ENCODE peak calls at places on chromosomes 3 and 15, in four cellular contexts. I is MM.1S, Y is AG09309, O is fibroblast of pulmonary artery. T is an unnamed sample.

GRCh38 chr15:89163271-89164055 is 57.9 kb downstream of the RLBP1 start:
- DNase-seq in I (no peak), Y (no peak), O (no peak), T (no peak)

GRCh38 chr15:74193305-74193718 is 9.3 kb downstream of the STRA6 start:
- DNase-seq in I (no peak), Y (peak; percentile 87), O (peak; percentile 81), T (peak; percentile 61)

GRCh38 chr3:123405936-123406510 is 42.9 kb downstream of the ADCY5 start:
- DNase-seq in I (no peak), Y (no peak), O (no peak), T (no peak)

GRCh38 chr3:44648564-44649229 is at the start of gene ZNF35:
- DNase-seq in I (peak; percentile 88), Y (peak; percentile 70), O (peak; percentile 92), T (peak; percentile 93)

GRCh38 chr3:100957407-100958100 is 35.7 kb downstream of the ABI3BP start:
- DNase-seq in I (no peak), Y (peak; percentile 54), O (peak; percentile 35), T (no peak)

GRCh38 chr3:181700168-181701087 is 11.3 kb upstream of the SOX2 start:
- DNase-seq in I (peak; percentile 90), Y (peak; percentile 11), O (peak; percentile 85), T (peak; percentile 76)

GRCh38 chr3:187263270-187263669 is 28.3 kb downstream of the MASP1 start:
- DNase-seq in I (no peak), Y (no peak), O (peak; percentile 18), T (no peak)

GRCh38 chr3:71310595-71311319 is 272.8 kb downstream of the FOXP1 start:
- DNase-seq in I (no peak), Y (peak; percentile 44), O (peak; percentile 39), T (no peak)

GRCh38 chr3:12689997-12690711 is 26.2 kb upstream of the RAF1 start:
- DNase-seq in I (no peak), Y (no peak), O (no peak), T (no peak)

GRCh38 chr3:60190073-60190472 is 1061.2 kb downstream of the FHIT start:
- DNase-seq in I (no peak), Y (no peak), O (no peak), T (no peak)

GRCh38 chr3:186247821-186248814 is 113.9 kb downstream of the DGKG start:
- DNase-seq in I (no peak), Y (no peak), O (no peak), T (peak; percentile 20)

GRCh38 chr3:64138046-64138445 is 87.2 kb downstream of the PRICKLE2 start:
- DNase-seq in I (no peak), Y (no peak), O (no peak), T (no peak)

GRCh38 chr3:32280262-32280910 is 41.9 kb downstream of the CMTM8 start:
- DNase-seq in I (no peak), Y (no peak), O (no peak), T (no peak)

GRCh38 chr3:98021821-98022220 is 13.3 kb downstream of the GABRR3 start:
- DNase-seq in I (peak; percentile 34), Y (no peak), O (peak; percentile 52), T (no peak)

GRCh38 chr3:185586644-185586964 is 509 bp downstream of the SENP2 start:
- DNase-seq in I (no peak), Y (no peak), O (no peak), T (no peak)

GRCh38 chr3:13482106-13482690 is 2.1 kb downstream of the HDAC11 start:
- DNase-seq in I (no peak), Y (no peak), O (no peak), T (no peak)

GRCh38 chr3:44529927-44530326 is 25.1 kb upstream of the ZKSCAN7 start:
- DNase-seq in I (peak; percentile 18), Y (no peak), O (peak; percentile 27), T (peak; percentile 38)

GRCh38 chr3:17032407-17033034 is 147.8 kb downstream of the PLCL2 start:
- DNase-seq in I (no peak), Y (no peak), O (peak; percentile 63), T (peak; percentile 32)

GRCh38 chr3:168116279-168116678 is 20.6 kb upstream of the GOLIM4 start:
- DNase-seq in I (no peak), Y (no peak), O (peak; percentile 60), T (no peak)

GRCh38 chr3:185733980-185734724 is 90.7 kb downstream of the IGF2BP2 start:
- DNase-seq in I (peak; percentile 50), Y (peak; percentile 51), O (peak; percentile 91), T (peak; percentile 79)

GRCh38 chr3:29889230-29889629 is 608.4 kb downstream of the RBMS3 start:
- DNase-seq in I (no peak), Y (no peak), O (peak; percentile 13), T (no peak)

GRCh38 chr15:57356636-57357035 is 19.7 kb upstream of the CGNL1 start:
- DNase-seq in I (no peak), Y (peak; percentile 13), O (peak; percentile 60), T (no peak)

GRCh38 chr15:77871838-77872371 is 205.6 kb downstream of the TBC1D2B start:
- DNase-seq in I (no peak), Y (no peak), O (no peak), T (no peak)

GRCh38 chr15:43206054-43206453 is 14.8 kb downstream of the EPB42 start:
- DNase-seq in I (no peak), Y (no peak), O (no peak), T (no peak)

GRCh38 chr3:56303508-56303907 is 164.8 kb downstream of the ERC2 start:
- DNase-seq in I (peak; percentile 31), Y (no peak), O (peak; percentile 91), T (peak; percentile 79)

GRCh38 chr15:83746231-83746630 is 92.3 kb downstream of the ADAMTSL3 start:
- DNase-seq in I (no peak), Y (no peak), O (no peak), T (no peak)

GRCh38 chr3:141227752-141228151 is 3.9 kb upstream of the PXYLP1 start:
- DNase-seq in I (no peak), Y (peak; percentile 35), O (peak; percentile 44), T (no peak)

GRCh38 chr3:183489455-183490210 is 61.2 kb upstream of the MCF2L2 start:
- DNase-seq in I (no peak), Y (no peak), O (peak; percentile 30), T (no peak)

GRCh38 chr3:17129550-17129949 is 244.8 kb downstream of the PLCL2 start:
- DNase-seq in I (no peak), Y (no peak), O (no peak), T (no peak)

GRCh38 chr3:151345854-151346253 is 16.5 kb upstream of the P2RY13 start:
- DNase-seq in I (no peak), Y (peak; percentile 34), O (peak; percentile 62), T (no peak)

GRCh38 chr15:52653451-52653964 is 25.7 kb downstream of the ATOSA start:
- DNase-seq in I (no peak), Y (peak; percentile 43), O (peak; percentile 90), T (no peak)

GRCh38 chr3:149657458-149657795 is 398 bp downstream of the WWTR1 start:
- DNase-seq in I (no peak), Y (no peak), O (peak; percentile 80), T (no peak)

GRCh38 chr3:12758025-12758830 is 831 bp downstream of the TMEM40 start:
- DNase-seq in I (peak; percentile 19), Y (peak; percentile 27), O (peak; percentile 77), T (peak; percentile 52)

GRCh38 chr3:39668420-39668819 is 141.0 kb upstream of the MYRIP start:
- DNase-seq in I (peak; percentile 58), Y (peak; percentile 21), O (peak; percentile 74), T (peak; percentile 62)

GRCh38 chr3:16801698-16802097 is 83.1 kb upstream of the PLCL2 start:
- DNase-seq in I (peak; percentile 44), Y (peak; percentile 21), O (peak; percentile 33), T (peak; percentile 24)

GRCh38 chr15:92418864-92419263 is 25.2 kb downstream of the ST8SIA2 start:
- DNase-seq in I (no peak), Y (no peak), O (no peak), T (no peak)

GRCh38 chr3:194045289-194045688 is 90.7 kb upstream of the HES1 start:
- DNase-seq in I (peak; percentile 47), Y (no peak), O (no peak), T (peak; percentile 71)

DNA sequence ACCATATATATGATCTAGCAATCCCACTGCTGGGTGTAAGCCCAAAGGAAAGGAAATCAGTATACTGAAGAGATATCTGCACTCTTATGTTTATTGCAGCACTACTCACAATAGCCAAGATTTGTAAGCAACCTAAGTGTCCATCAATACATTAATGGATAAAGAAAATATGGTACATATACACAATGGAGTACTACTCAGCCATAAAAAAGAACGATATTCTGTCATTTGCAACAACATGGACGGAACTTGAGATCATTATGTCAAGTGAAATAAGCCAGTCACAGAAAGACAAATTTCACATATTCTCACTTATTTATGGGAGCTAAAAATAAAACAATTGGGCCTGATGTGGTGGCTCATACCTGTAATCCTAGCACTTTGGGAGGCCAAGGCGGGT is 21.9 kb upstream of the ARNT2 start:
- DNase-seq in I (no peak), Y (no peak), O (no peak), T (no peak)
- H3K4me3 ChIP-seq in I (no peak overlapping the region), Y (no peak overlapping the region), O (no peak overlapping the region), T (no peak overlapping the region)

GRCh38 chr15:97995881-97996603 is 35.5 kb downstream of the ARRDC4 start:
- DNase-seq in I (peak; percentile 43), Y (no peak), O (no peak), T (peak; percentile 45)
- TF ChIP-seq CTCF in I (peak; percentile 40), Y (no peak), O (no peak), T (peak; percentile 28)

GRCh38 chr15:69415381-69415780 is 1.2 kb downstream of the KIF23 start:
- DNase-seq in I (no peak), Y (no peak), O (peak; percentile 50), T (no peak)
- H3K4me3 ChIP-seq in I (peak overlapping the region; percentile 91), Y (peak overlapping the region; percentile 29), O (peak overlapping the region; percentile 75), T (peak overlapping the region; percentile 71)

GRCh38 chr3:197394464-197395321 is 96.3 kb upstream of the DLG1 start:
- DNase-seq in I (peak; percentile 2), Y (peak; percentile 100), O (peak; percentile 98), T (peak; percentile 96)
- TF ChIP-seq CTCF in I (no peak), Y (no peak), O (no peak), T (no peak)

DNA sequence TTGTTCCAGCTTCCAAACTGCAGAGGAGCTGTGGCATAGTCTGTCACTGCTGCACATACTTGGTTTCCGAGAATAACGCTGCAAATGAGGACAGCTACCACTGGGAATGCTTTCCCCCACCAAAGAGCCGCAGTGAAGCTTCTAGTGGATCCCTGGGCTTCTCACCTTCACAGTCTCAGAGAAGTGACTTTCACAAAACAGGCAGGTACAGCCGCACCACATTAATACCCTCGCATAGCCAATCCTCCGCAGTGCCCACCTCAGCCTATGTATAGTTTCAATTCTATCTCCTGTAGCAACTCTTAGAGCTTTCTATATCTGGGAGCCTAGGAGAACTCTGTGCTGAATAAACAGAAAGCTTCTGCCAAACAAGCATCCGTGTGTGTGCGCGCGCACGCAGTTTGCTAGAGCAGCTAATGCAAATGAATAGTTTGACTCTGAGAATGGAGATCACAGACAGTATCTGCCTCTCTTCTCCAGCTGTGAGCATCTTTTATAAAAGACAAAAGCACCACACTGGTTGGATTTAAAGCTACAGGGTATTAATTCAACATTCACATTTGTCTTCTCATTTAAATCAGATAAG is 81.9 kb upstream of the PLXND1 start:
- DNase-seq in I (no peak), Y (no peak), O (peak; percentile 71), T (no peak)
- H3K4me3 ChIP-seq in I (no peak overlapping the region), Y (peak overlapping the region; percentile 5), O (peak overlapping the region; percentile 49), T (no peak overlapping the region)

GRCh38 chr3:129314757-129315385 is 36.2 kb downstream of the HMCES start:
- DNase-seq in I (peak; percentile 91), Y (peak; percentile 37), O (peak; percentile 93), T (peak; percentile 69)
- TF ChIP-seq CTCF in I (peak; percentile 25), Y (no peak), O (no peak), T (no peak)